ENCODE peak calls at places on chromosomes 2 and 18, in nine cellular contexts. E is AG04449, H is right atrium auricular region, O is astrocyte, U is GM12864, X is coronary artery, P is brain microvascular endothelial cell, I is adrenal gland, R is psoas muscle. G is an unnamed sample.

GRCh38 chr18:31819106-31819924 is 58.6 kb upstream of the SLC25A52 start:
- DNase-seq in U (peak), X (no peak), E (peak), R (no peak), I (no peak), O (peak), H (no peak), P (peak), G (no peak)

GRCh38 chr2:174124171-174124570 is 124.2 kb downstream of the OLA1 start:
- DNase-seq in E (no peak), R (no peak), O (no peak), H (no peak), P (no peak), I (no peak), X (no peak), U (no peak), G (no peak)

GRCh38 chr2:119264781-119265692 is 41.4 kb downstream of the STEAP3 start:
- DNase-seq in R (peak), E (no peak), U (peak), X (peak), O (no peak), P (peak), I (peak), H (no peak), G (no peak)

GRCh38 chr2:11456251-11456650 is 9.7 kb downstream of the E2F6 start:
- DNase-seq in I (no peak), P (no peak), U (no peak), O (no peak), E (no peak), X (no peak), R (no peak), H (no peak), G (no peak)

GRCh38 chr2:48398285-48399135 is 131.4 kb upstream of the STON1 start:
- DNase-seq in H (no peak), E (no peak), I (no peak), O (peak), R (no peak), U (no peak), P (no peak), X (no peak), G (no peak)

GRCh38 chr2:45291283-45291682 is 282.0 kb upstream of the SIX2 start:
- DNase-seq in I (no peak), E (no peak), H (no peak), X (no peak), U (no peak), O (no peak), R (no peak), P (peak), G (no peak)

GRCh38 chr2:176763871-176764404 is 448.7 kb upstream of the HNRNPA3 start:
- DNase-seq in O (no peak), I (no peak), U (peak), R (no peak), X (no peak), H (no peak), E (no peak), P (no peak), G (no peak)

GRCh38 chr2:29923110-29923721 is 1.8 kb upstream of the ALK start:
- DNase-seq in H (peak), E (peak), O (peak), I (peak), R (no peak), P (peak), X (no peak), U (peak), G (no peak)

GRCh38 chr18:50715919-50716318 is 103.9 kb downstream of the MRO start:
- DNase-seq in E (no peak), U (no peak), H (no peak), X (no peak), R (no peak), P (peak), O (no peak), I (no peak), G (no peak)

GRCh38 chr2:177295479-177295878 is 31.0 kb upstream of the NFE2L2 start:
- DNase-seq in E (peak), O (peak), R (no peak), I (no peak), P (no peak), U (no peak), X (no peak), H (no peak), G (no peak)

GRCh38 chr18:40006553-40007073 is 1948.4 kb upstream of the PIK3C3 start:
- DNase-seq in H (no peak), P (no peak), O (no peak), U (no peak), R (no peak), E (no peak), X (no peak), I (no peak), G (no peak)

GRCh38 chr2:151786493-151786892 is 41.7 kb downstream of the ARL5A start:
- DNase-seq in R (no peak), I (no peak), E (no peak), H (no peak), U (no peak), O (no peak), P (no peak), X (no peak), G (no peak)

GRCh38 chr2:216217904-216218260 is 108.7 kb downstream of the XRCC5 start:
- DNase-seq in U (peak), R (no peak), I (no peak), X (no peak), E (no peak), H (no peak), O (no peak), P (no peak), G (no peak)

GRCh38 chr18:48769006-48769646 is 181.6 kb downstream of the SMAD7 start:
- DNase-seq in P (no peak), R (peak), U (no peak), I (no peak), E (no peak), H (no peak), O (no peak), X (no peak), G (no peak)

GRCh38 chr2:207200136-207200535 is 34.4 kb upstream of the KLF7 start:
- DNase-seq in H (no peak), X (no peak), O (no peak), R (no peak), E (no peak), U (no peak), P (no peak), I (no peak), G (no peak)

GRCh38 chr2:127859712-127860085 is 1.7 kb upstream of the POLR2D start:
- DNase-seq in I (peak), X (no peak), P (no peak), U (no peak), E (no peak), O (no peak), H (no peak), R (no peak), G (no peak)

GRCh38 chr2:28378679-28379392 is 13.8 kb upstream of the FOSL2 start:
- DNase-seq in H (no peak), O (no peak), E (no peak), I (no peak), P (no peak), R (peak), U (no peak), X (no peak), G (no peak)

GRCh38 chr2:101474752-101475384 is at the start of gene RFX8:
- DNase-seq in X (no peak), I (no peak), O (peak), R (no peak), H (no peak), P (peak), E (peak), U (no peak), G (no peak)

GRCh38 chr2:207241198-207241597 is 75.5 kb upstream of the KLF7 start:
- DNase-seq in I (no peak), E (no peak), O (peak), X (no peak), R (no peak), U (no peak), P (no peak), H (no peak), G (no peak)

GRCh38 chr2:193251909-193252308 is 1057.2 kb upstream of the TMEFF2 start:
- DNase-seq in O (no peak), R (no peak), H (no peak), X (no peak), E (no peak), U (no peak), P (no peak), I (no peak), G (no peak)

GRCh38 chr2:69084492-69084891 is 71.5 kb downstream of the ANTXR1 start:
- DNase-seq in U (no peak), P (no peak), R (no peak), I (no peak), O (no peak), X (no peak), H (no peak), E (no peak), G (no peak)

GRCh38 chr2:73163522-73164367 is 38.6 kb upstream of the NOTO start:
- DNase-seq in R (peak), H (peak), I (peak), P (peak), O (peak), X (no peak), E (no peak), U (no peak), G (no peak)

GRCh38 chr18:11808001-11808855 is 43.0 kb upstream of the CHMP1B start:
- DNase-seq in U (no peak), R (no peak), I (no peak), H (no peak), P (peak), X (no peak), O (peak), E (no peak), G (peak)

GRCh38 chr2:176494949-176495353 is 225.7 kb downstream of the MTX2 start:
- DNase-seq in R (peak), H (peak), I (peak), X (no peak), P (no peak), O (no peak), U (no peak), E (no peak), G (no peak)

GRCh38 chr2:148899638-148900318 is 24.8 kb downstream of the KIF5C start:
- DNase-seq in X (no peak), R (no peak), I (no peak), H (no peak), O (no peak), U (no peak), E (no peak), P (no peak), G (no peak)

GRCh38 chr18:63002305-63002704 is 287.0 kb downstream of the PHLPP1 start:
- DNase-seq in P (no peak), U (no peak), E (no peak), R (no peak), H (no peak), I (no peak), O (no peak), X (peak), G (no peak)

GRCh38 chr2:88016948-88017779 is 817 bp upstream of the RNU2-63P start:
- DNase-seq in H (no peak), I (no peak), E (no peak), O (peak), R (no peak), U (peak), P (peak), X (no peak), G (peak)

GRCh38 chr2:7621018-7621814 is 704.0 kb downstream of the RNF144A start:
- DNase-seq in P (peak), E (no peak), O (no peak), I (no peak), X (no peak), R (no peak), H (no peak), U (no peak), G (no peak)

GRCh38 chr2:122328811-122329210 is 573.4 kb downstream of the TSN start:
- DNase-seq in U (no peak), O (no peak), H (no peak), X (no peak), I (no peak), R (no peak), E (no peak), P (no peak), G (no peak)

GRCh38 chr2:148552675-148553331 is 91.7 kb upstream of the EPC2 start:
- DNase-seq in P (no peak), U (no peak), I (no peak), R (no peak), X (no peak), E (no peak), H (no peak), O (no peak), G (no peak)

GRCh38 chr2:216829533-216829932 is 30.3 kb downstream of the TNP1 start:
- DNase-seq in H (peak), O (peak), X (peak), P (peak), E (no peak), R (peak), U (no peak), I (peak), G (no peak)

GRCh38 chr2:143429932-143430331 is 300.7 kb downstream of the ARHGAP15 start:
- DNase-seq in R (no peak), E (no peak), O (peak), H (no peak), I (no peak), P (peak), U (no peak), X (no peak), G (no peak)

GRCh38 chr2:204885747-204886146 is 340.5 kb downstream of the PARD3B start:
- DNase-seq in P (no peak), I (no peak), H (no peak), E (no peak), O (no peak), X (no peak), U (no peak), R (no peak), G (no peak)

GRCh38 chr2:72694715-72695496 is 130.9 kb downstream of the EXOC6B start:
- DNase-seq in H (peak), O (peak), P (peak), E (peak), I (peak), R (peak), X (no peak), U (no peak), G (no peak)

GRCh38 chr2:181203916-181204315 is 223.5 kb downstream of the UBE2E3 start:
- DNase-seq in O (peak), U (no peak), P (no peak), H (no peak), X (no peak), I (no peak), R (no peak), E (no peak), G (no peak)

GRCh38 chr2:2036686-2037085 is 292.4 kb upstream of the PXDN start:
- DNase-seq in U (no peak), E (no peak), H (no peak), P (no peak), R (no peak), I (no peak), X (no peak), O (no peak), G (no peak)

GRCh38 chr2:187499941-187500532 is 52.0 kb upstream of the CALCRL start:
- DNase-seq in U (peak), H (no peak), I (peak), X (no peak), P (peak), O (peak), R (peak), E (peak), G (peak)

GRCh38 chr2:70133521-70134348 is 46.5 kb downstream of the PCBP1 start:
- DNase-seq in E (no peak), X (no peak), R (no peak), I (no peak), O (peak), U (no peak), P (peak), H (no peak), G (no peak)

GRCh38 chr18:61850756-61851155 is 42.1 kb downstream of the RNF152 start:
- DNase-seq in E (no peak), U (no peak), O (no peak), I (no peak), R (no peak), H (no peak), P (no peak), X (no peak), G (no peak)

DNA sequence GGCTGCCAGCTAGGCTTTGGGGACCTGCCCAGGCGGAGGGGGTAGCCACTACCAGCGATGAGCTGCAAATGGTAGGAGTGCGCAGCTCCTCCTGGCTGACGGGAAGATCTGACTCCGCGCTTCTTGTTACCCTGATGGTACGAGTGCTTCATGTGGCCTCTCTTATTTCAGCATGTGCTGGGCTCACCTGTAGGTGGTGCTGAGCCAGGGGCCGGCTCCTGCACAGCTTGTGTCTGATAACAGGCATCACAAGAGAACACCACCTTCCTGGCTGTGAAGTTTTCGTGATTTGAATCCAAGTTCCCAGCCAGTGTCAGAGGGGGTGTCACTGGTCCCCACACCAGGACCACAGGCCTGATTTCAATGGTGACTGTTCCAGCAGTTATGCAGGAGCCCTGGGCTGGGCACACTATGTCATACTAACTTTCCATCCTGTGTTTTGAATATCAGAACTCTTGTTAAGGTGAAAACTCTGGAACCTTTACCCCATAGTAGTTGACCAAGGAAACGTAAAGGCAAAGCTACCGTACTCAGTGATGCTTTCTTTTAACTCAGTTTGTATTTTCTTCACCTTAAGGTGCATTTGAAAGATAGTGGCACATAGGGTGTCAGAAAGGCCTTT is 28.0 kb downstream of the APCDD1 start:
- DNase-seq in X (no peak), O (no peak), H (no peak), I (no peak), U (no peak), P (no peak), R (no peak), E (no peak), G (no peak)
- TF ChIP-seq CTCF in X (no peak), O (no peak), H (no peak), I (no peak), U (peak), P (no peak), R (no peak), E (no peak), G (no peak)

DNA sequence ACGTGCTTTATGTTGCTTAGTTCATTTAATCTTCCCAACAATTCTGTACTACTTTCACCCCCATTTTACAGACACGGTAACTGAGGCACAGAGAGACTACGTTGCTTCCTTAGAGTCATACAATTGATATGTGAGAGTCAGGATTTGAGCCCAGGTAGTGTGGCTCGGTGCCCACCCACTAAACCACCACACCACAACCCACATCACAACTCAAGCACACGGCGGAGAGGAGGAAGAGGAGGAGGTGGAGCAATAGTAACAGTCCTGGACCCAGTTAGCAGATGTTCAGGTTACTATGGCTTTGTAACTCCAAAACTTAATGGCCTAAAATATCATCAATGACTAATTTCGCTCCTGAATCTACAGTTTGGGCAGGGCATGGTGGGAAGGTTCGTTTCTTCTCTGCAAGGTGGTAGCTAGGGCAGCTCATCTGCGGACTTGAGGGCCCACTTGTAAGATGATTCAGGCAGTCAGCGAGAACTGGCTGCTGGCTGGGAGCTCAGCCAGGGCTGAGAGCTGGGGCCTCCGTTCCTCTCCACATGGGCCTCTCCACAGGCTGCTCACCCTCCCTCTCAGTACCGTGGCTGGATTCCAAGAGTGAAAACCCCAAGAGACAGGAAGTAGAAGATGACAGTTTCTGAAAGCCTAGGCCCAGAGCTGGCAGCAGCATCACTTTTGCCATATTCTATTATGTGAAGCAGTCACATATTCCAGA is 167.1 kb downstream of the ZFP36L2 start:
- DNase-seq in O (peak), E (peak), R (peak), X (no peak), H (peak), I (peak), U (peak), P (peak), G (no peak)
- H3K4me3 ChIP-seq in O (no peak), E (no peak), R (no peak), X (no peak), H (no peak), I (no peak), U (no peak), P (no peak), G (no peak)

DNA sequence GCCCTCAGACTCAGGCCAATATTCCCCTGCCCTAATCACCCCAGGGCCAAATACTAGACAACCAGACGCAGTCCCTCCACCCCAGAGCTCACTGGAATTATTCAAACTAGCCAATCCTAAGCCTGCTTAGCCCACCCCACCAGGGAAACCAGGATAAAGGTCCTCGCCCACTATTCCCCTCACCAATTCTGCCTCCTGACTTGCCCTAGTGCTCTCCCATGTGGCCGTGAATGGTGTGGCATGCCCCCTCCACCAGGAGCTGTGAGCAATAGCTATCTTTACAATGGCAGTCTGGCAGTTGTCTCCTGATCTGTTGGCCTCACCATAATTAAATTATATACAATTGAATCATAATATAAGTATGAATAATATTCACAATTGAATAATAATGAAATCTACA is 42.3 kb downstream of the FAM124B start:
- DNase-seq in U (no peak), P (no peak), E (no peak), X (no peak), O (no peak), I (no peak), R (no peak), H (no peak), G (no peak)
- TF ChIP-seq CTCF in U (peak), P (peak), E (peak), X (no peak), O (peak), I (no peak), R (no peak), H (no peak), G (peak)

DNA sequence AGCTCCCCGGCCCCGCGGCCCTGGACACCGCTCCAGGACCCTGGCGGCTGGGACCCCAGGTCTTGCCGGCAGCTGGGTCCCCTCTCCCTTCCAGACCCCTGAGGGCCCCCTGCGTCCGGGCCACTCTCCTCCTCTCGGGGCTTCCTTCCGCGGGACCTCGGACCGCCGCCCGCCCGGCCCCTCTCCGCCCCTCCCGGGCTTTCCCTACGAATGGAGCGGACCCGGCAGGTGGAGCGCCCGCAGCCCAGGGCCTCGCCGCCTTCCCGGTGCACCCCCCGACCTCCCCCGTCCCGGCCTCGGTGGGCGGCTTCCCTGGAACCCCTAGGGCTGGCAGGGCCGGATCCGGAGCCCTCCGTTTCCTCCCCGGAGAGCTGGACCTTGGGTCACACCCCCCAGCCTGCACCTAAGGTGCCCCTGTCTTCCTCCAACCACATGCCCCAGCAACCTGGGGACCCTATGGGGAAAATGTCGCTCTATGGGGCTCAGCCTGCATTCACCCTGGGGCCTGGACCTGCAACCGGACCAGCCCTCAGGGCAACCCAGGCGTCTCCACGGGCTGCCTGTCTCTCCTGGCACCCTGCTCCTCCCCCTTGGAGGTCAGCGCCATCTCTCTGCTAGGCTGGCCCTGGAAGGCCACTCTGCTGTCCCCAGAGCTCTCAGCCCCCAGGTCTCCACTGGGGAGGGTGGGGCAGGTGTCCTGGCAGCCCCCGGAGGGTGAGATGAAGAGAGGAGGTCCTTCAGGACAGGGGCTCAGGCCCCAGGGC is 730 bp downstream of the B3GNT7 start:
- DNase-seq in I (no peak), P (no peak), X (no peak), E (no peak), R (no peak), U (no peak), H (no peak), O (no peak), G (no peak)
- H3K4me3 ChIP-seq in I (no peak), P (peak), X (peak), E (no peak), R (peak), U (peak), H (peak), O (no peak), G (no peak)